ENCODE peak calls at places on chromosome 18, in nine cellular contexts. P, W, X, M, G, Q, S, T and F are unnamed samples.

GRCh38 chr18:78213365-78213994 is 766.1 kb upstream of the SALL3 start:
- DNase-seq in P (no peak), W (no peak), X (no peak), M (no peak), G (no peak), Q (no peak), S (no peak), T (no peak), F (no peak)

GRCh38 chr18:48765053-48765452 is 185.7 kb downstream of the SMAD7 start:
- DNase-seq in P (no peak), W (no peak), X (no peak), M (no peak), G (no peak), Q (no peak), S (no peak), T (no peak), F (no peak)

GRCh38 chr18:21735452-21736015 is 5.1 kb upstream of the MIB1 start:
- DNase-seq in P (no peak), W (no peak), X (peak), M (no peak), G (no peak), Q (no peak), S (no peak), T (no peak), F (no peak)

GRCh38 chr18:25832008-25832604 is 258.3 kb downstream of the SS18 start:
- DNase-seq in P (no peak), W (peak), X (peak), M (peak), G (peak), Q (no peak), S (peak), T (no peak), F (peak)

GRCh38 chr18:13435596-13436333 is 217.2 kb downstream of the LDLRAD4 start:
- DNase-seq in P (no peak), W (no peak), X (peak), M (no peak), G (no peak), Q (no peak), S (no peak), T (no peak), F (peak)

GRCh38 chr18:45270289-45270771 is 344.9 kb upstream of the SLC14A2 start:
- DNase-seq in P (no peak), W (no peak), X (peak), M (no peak), G (no peak), Q (no peak), S (no peak), T (no peak), F (no peak)

GRCh38 chr18:55096261-55097026 is 137.2 kb upstream of the CCDC68 start:
- DNase-seq in P (no peak), W (peak), X (peak), M (peak), G (peak), Q (no peak), S (peak), T (no peak), F (peak)

GRCh38 chr18:9021458-9021857 is 81.0 kb upstream of the NDUFV2 start:
- DNase-seq in P (no peak), W (no peak), X (no peak), M (no peak), G (no peak), Q (no peak), S (no peak), T (no peak), F (no peak)

GRCh38 chr18:55001625-55002024 is 42.4 kb upstream of the CCDC68 start:
- DNase-seq in P (no peak), W (no peak), X (peak), M (no peak), G (no peak), Q (no peak), S (no peak), T (no peak), F (no peak)